ENCODE peak calls at places on chromosome 21, in seven cellular contexts. J is K562, K is HepG2, Y is H1, B is HCT116, Q is NT2/D1, T is SK-N-SH. V is an unnamed sample.

GRCh38 chr21:42913461-42913860 is 12.0 kb downstream of the ERVH48-1 start:
- DNase-seq in Q (no peak), J (no peak), B (no peak), K (no peak), Y (no peak), T (no peak), V (no peak)

GRCh38 chr21:37508341-37508740 is 141.8 kb downstream of the DYRK1A start:
- DNase-seq in K (no peak), Q (no peak), J (no peak), B (no peak), Y (no peak), T (no peak), V (no peak)

GRCh38 chr21:30354308-30355005 is 6.1 kb upstream of the KRTAP23-1 start:
- DNase-seq in K (no peak), T (no peak), Q (no peak), J (no peak), Y (no peak), B (no peak), V (no peak)

GRCh38 chr21:29187939-29188338 is 57.5 kb downstream of the MAP3K7CL start:
- DNase-seq in J (no peak), Q (no peak), B (peak), K (peak), Y (no peak), T (no peak), V (no peak)

GRCh38 chr21:34545079-34545884 is 33.3 kb upstream of the KCNE1 start:
- DNase-seq in Q (peak), T (no peak), B (peak), Y (no peak), K (peak), J (no peak), V (peak)

GRCh38 chr21:44347911-44348451 is 5.4 kb upstream of the TRPM2 start:
- DNase-seq in Q (no peak), T (no peak), J (no peak), Y (no peak), K (no peak), B (no peak), V (no peak)

GRCh38 chr21:29669416-29669815 is 270.4 kb downstream of the GRIK1 start:
- DNase-seq in K (no peak), J (no peak), T (peak), B (no peak), Q (no peak), Y (no peak), V (no peak)

GRCh38 chr21:34690041-34690792 is 21.4 kb downstream of the CLIC6 start:
- DNase-seq in Q (no peak), T (no peak), K (no peak), J (no peak), Y (no peak), B (peak), V (no peak)

GRCh38 chr21:29920938-29921337 is 18.9 kb downstream of the GRIK1 start:
- DNase-seq in B (no peak), Y (no peak), T (no peak), J (no peak), Q (no peak), K (no peak), V (no peak)

GRCh38 chr21:34367320-34367935 is 3.6 kb downstream of the KCNE2 start:
- DNase-seq in B (peak), K (peak), Q (peak), Y (no peak), J (no peak), T (peak), V (no peak)

GRCh38 chr21:20970691-20971090 is 27.5 kb upstream of the NCAM2 start:
- DNase-seq in J (no peak), K (no peak), B (no peak), Q (no peak), T (no peak), Y (no peak), V (no peak)

GRCh38 chr21:38171723-38172344 is 85.0 kb upstream of the KCNJ15 start:
- DNase-seq in B (no peak), Y (peak), K (no peak), T (no peak), Q (peak), J (no peak), V (no peak)

GRCh38 chr21:35562876-35563275 is 497.4 kb downstream of the SETD4 start:
- DNase-seq in J (no peak), Q (no peak), T (no peak), Y (no peak), K (no peak), B (no peak), V (no peak)

GRCh38 chr21:45277101-45278045 is 10.3 kb downstream of the POFUT2 start:
- DNase-seq in B (no peak), K (no peak), T (no peak), J (no peak), Q (no peak), Y (no peak), V (no peak)

GRCh38 chr21:43025636-43026180 is 49.9 kb downstream of the CBS start:
- DNase-seq in K (peak), Y (no peak), B (no peak), Q (no peak), T (no peak), J (no peak), V (no peak)

GRCh38 chr21:27570306-27570868 is 603.5 kb upstream of the ADAMTS5 start:
- DNase-seq in J (no peak), B (no peak), T (no peak), Y (no peak), K (no peak), Q (no peak), V (no peak)

GRCh38 chr21:31370893-31371652 is 27.0 kb upstream of the TIAM1 start:
- DNase-seq in T (no peak), J (no peak), Y (no peak), Q (no peak), K (no peak), B (no peak), V (no peak)

GRCh38 chr21:32206631-32207030 is 72.2 kb downstream of the MIS18A start:
- DNase-seq in J (no peak), B (no peak), K (no peak), Q (no peak), Y (no peak), T (peak), V (no peak)

GRCh38 chr21:19048088-19048672 is 644.6 kb upstream of the TMPRSS15 start:
- DNase-seq in Q (no peak), J (no peak), T (no peak), K (no peak), Y (no peak), B (no peak), V (no peak)

GRCh38 chr21:26790289-26790688 is 54.9 kb downstream of the ADAMTS1 start:
- DNase-seq in Q (no peak), B (no peak), T (no peak), J (no peak), Y (no peak), K (no peak), V (no peak)

GRCh38 chr21:33399821-33400220 is 3.4 kb upstream of the IFNGR2 start:
- DNase-seq in K (no peak), T (no peak), J (no peak), Y (no peak), Q (no peak), B (no peak), V (no peak)

GRCh38 chr21:38269567-38269917 is 12.8 kb downstream of the KCNJ15 start:
- DNase-seq in B (no peak), K (no peak), Y (no peak), T (no peak), Q (no peak), J (no peak), V (peak)

GRCh38 chr21:32597205-32597604 is 11.9 kb upstream of the TCP10L start:
- DNase-seq in B (peak), J (no peak), K (peak), T (no peak), Q (no peak), Y (no peak), V (no peak)

GRCh38 chr21:32329776-32330175 is 31.1 kb downstream of the MRAP start:
- DNase-seq in K (peak), T (no peak), Q (no peak), J (no peak), B (no peak), Y (no peak), V (no peak)

GRCh38 chr21:24280591-24280990 is 1326.7 kb downstream of the MRPL39 start:
- DNase-seq in B (no peak), Q (no peak), Y (no peak), K (no peak), J (no peak), T (no peak), V (no peak)
- TF ChIP-seq YY1 in B (no peak), Q (no peak), Y (no peak), K (no peak), J (no peak), T (no peak), V (no peak)

DNA sequence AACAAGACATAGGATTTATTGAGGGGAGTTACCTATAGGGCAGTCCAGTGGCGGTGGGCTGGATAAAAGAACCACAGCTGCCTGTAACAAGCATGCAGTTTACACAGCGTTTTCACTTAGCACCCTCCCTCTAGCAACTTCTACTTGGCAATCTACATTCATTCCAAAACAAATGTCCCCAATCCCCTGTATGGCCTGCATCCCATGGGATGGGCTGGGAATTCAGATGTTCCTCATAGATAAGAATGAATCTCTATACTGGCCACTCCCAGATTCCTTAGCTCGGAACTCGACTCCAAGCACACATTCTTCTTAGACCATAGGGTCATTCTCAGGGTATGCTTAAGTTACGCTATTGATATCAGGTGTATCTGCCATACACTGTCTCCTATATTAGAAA is 33.3 kb downstream of the PCP4 start:
- DNase-seq in Y (no peak), B (no peak), T (no peak), J (no peak), Q (peak), K (no peak), V (no peak)
- TF ChIP-seq YY1 in Y (no peak), B (no peak), T (no peak), J (no peak), Q (no peak), K (no peak), V (no peak)

GRCh38 chr21:14479387-14479786 is 66.7 kb downstream of the SAMSN1 start:
- DNase-seq in Y (no peak), T (no peak), K (no peak), B (no peak), Q (no peak), J (no peak), V (no peak)
- TF ChIP-seq YY1 in Y (no peak), T (no peak), K (no peak), B (no peak), Q (no peak), J (no peak), V (no peak)

DNA sequence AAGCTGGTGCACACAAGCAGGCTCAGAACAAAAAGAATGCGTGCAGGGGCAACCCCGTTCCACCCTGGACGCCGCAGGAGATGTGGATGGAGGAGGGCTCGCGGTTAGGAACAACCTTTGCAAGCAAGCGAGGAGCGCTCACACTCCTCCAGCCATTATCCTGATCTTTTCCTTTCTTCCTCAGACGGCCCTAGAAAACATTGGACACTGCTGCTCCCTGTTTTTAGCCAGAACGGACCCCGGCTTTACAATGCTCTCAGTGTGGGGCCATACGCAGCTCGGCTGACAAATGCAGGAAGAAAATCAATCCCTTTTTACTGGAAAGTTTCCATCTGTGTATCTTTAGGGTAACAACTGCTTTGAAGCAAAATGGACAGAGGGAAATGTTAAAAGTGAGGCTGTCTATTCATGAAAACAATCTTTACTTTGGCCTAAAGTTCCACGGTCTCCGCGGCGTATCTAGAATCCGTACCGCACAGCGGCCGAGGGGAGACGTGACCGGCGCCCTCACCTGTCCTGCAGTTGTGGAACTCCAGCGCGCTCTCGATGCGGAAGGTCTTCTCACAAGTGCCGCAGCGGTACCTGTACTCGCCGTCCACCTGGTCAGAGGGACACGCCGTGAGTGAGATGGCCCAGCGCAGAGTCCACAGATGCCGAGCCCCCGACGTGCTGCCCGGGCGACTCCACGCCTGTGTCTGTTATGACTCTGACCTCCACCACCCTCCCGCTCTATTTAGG is 44.0 kb downstream of the PRDM15 start:
- DNase-seq in B (no peak), K (no peak), T (no peak), J (no peak), Y (no peak), Q (no peak), V (no peak)
- TF ChIP-seq YY1 in B (no peak), K (no peak), T (no peak), J (no peak), Y (no peak), Q (no peak), V (no peak)

GRCh38 chr21:46604975-46605758 is at the start of gene S100B:
- DNase-seq in T (peak), J (peak), K (no peak), Y (no peak), Q (no peak), B (no peak), V (no peak)

GRCh38 chr21:46607605-46608004 is 2.7 kb upstream of the S100B start:
- DNase-seq in Y (no peak), Q (no peak), K (no peak), J (no peak), B (no peak), T (no peak), V (no peak)

GRCh38 chr21:46606427-46606813 is 1.5 kb upstream of the S100B start:
- DNase-seq in B (no peak), Q (no peak), J (no peak), T (no peak), Y (no peak), K (no peak), V (no peak)

GRCh38 chr21:46604329-46604974 is 430 bp downstream of the S100B start:
- DNase-seq in K (no peak), B (no peak), Y (no peak), T (no peak), Q (no peak), J (no peak), V (no peak)

DNA sequence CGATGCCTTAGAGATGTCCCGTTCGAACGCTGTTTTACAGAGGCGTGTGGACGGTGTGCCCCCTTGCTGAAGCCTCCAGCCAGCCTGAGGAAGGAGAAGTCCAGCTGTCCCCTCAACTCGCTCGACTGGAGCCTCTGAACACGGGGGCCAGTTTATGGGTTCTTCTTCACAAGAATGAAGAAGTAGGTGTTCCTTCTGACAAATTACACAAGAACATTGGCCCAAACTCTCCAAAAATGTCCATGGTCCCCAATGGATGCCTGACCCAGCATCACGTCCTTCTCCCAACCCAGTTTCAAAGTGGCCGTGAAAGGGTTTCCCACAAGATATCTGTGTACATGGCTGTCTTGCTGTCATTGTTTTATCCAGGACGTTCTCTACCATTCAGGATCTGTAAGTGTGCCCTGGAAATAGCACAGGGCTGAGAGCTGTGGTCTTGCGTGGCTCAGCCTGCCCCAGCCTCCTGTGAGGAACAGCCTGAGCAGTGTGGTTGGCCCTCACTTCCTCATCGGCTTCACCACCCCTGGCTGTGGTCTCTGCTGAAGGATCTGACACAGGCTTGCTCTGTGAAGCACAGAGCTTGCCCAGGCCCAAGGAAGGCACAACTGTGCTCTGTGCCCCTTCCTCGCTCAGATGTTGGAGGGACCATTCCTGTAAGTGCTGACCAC is 1.0 kb upstream of the S100B start:
- DNase-seq in J (peak), T (no peak), B (no peak), Y (no peak), Q (no peak), K (no peak), V (peak)
- TF ChIP-seq YY1 in J (no peak), T (no peak), B (no peak), Y (no peak), Q (no peak), K (no peak), V (no peak)

GRCh38 chr21:17775431-17776126 is 43.6 kb downstream of the C21orf91 start:
- DNase-seq in K (peak), B (no peak), J (no peak), T (no peak), Y (no peak), Q (no peak), V (peak)
- TF ChIP-seq YY1 in K (no peak), B (no peak), J (no peak), T (no peak), Y (no peak), Q (no peak), V (no peak)

GRCh38 chr21:14988760-14989159 is 76.0 kb downstream of the NRIP1 start:
- DNase-seq in T (no peak), B (no peak), Q (no peak), K (no peak), Y (no peak), J (no peak), V (no peak)
- TF ChIP-seq YY1 in T (no peak), B (no peak), Q (no peak), K (no peak), Y (no peak), J (no peak), V (no peak)

DNA sequence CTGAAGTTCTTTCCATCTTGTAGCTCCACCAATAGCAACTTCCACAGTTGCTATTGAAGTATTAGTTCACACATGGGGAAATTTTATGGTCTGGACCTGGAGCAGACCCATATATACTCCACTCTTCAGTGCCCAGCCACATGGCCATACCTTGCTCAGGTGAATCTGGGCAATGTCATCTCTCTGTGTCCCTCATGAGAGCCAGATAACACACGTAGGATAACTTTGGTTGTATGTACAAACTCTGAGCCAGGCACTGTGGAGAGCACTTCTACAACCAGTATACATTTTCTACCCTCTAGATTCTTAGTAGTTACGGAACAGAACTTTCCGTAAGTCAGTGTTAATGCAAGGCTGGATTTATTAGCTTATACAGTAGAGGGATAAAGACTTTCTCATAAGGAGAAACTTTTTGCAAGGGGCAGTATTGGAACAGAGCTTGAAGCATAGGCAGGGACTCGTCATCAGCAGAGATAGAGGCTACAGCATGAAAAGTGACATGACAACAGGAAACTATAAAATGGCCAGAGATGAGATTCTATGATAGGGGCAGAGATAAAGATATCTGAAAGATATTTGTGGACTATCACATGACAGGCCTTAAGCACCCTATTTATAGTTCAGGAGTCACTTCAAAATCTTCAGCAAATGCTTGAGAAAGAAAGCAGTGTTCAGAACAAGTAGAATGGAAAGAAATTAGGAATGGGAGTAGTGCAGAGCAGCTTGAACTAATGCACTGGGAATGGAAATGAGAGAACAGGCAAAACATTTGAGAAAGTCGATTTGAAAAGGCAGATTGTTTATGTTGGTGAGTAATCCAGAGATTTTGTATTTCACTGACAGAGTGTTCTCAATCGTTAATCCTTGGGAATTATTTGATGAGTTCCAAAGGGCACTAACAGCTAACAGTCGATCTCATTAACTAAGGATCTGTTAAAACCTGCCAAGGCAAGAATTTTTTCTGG is 481.8 kb downstream of the USP25 start:
- DNase-seq in Q (no peak), K (no peak), T (no peak), J (no peak), B (no peak), Y (no peak), V (no peak)
- TF ChIP-seq YY1 in Q (no peak), K (no peak), T (no peak), J (no peak), B (no peak), Y (no peak), V (no peak)

GRCh38 chr21:46553993-46554392 is 50.9 kb downstream of the S100B start:
- DNase-seq in T (no peak), Y (no peak), B (no peak), J (no peak), K (no peak), Q (no peak), V (no peak)
- TF ChIP-seq YY1 in T (no peak), Y (no peak), B (no peak), J (no peak), K (no peak), Q (no peak), V (no peak)

GRCh38 chr21:25366116-25366515 is 241.2 kb downstream of the MRPL39 start:
- DNase-seq in Q (no peak), J (no peak), Y (no peak), B (no peak), T (no peak), K (no peak), V (no peak)
- TF ChIP-seq YY1 in Q (no peak), J (no peak), Y (no peak), B (no peak), T (no peak), K (no peak), V (no peak)

V was measured in GM12878.